ENCODE peak calls at places on chromosome 4, in ten cellular contexts. K, W, G, S, X, L, M, V, U and I are unnamed samples.

GRCh38 chr4:30536231-30536630 is 183.9 kb upstream of the PCDH7 start:
- DNase-seq in W (no peak), K (no peak), L (no peak), V (no peak), S (no peak), M (no peak), G (no peak), X (no peak), U (no peak), I (no peak)

GRCh38 chr4:52343595-52343994 is 292.5 kb downstream of the SPATA18 start:
- DNase-seq in V (no peak), G (no peak), X (no peak), M (no peak), W (no peak), K (no peak), U (no peak), S (no peak), L (no peak), I (no peak)

GRCh38 chr4:106201373-106201772 is 114.6 kb downstream of the TBCK start:
- DNase-seq in W (no peak), X (no peak), G (no peak), K (no peak), V (no peak), U (peak; percentile 8), L (no peak), S (no peak), M (no peak), I (no peak)

GRCh38 chr4:128803783-128804182 is 5.7 kb upstream of the JADE1 start:
- DNase-seq in V (no peak), S (no peak), M (no peak), U (no peak), L (no peak), K (no peak), X (no peak), G (no peak), W (no peak), I (no peak)

GRCh38 chr4:97457253-97457652 is 686.0 kb downstream of the STPG2 start:
- DNase-seq in S (no peak), L (no peak), X (no peak), W (no peak), U (no peak), G (no peak), K (no peak), V (no peak), M (no peak), I (no peak)

GRCh38 chr4:125115941-125116340 is 198.8 kb upstream of the FAT4 start:
- DNase-seq in U (no peak), M (no peak), X (no peak), W (no peak), K (no peak), G (no peak), V (no peak), S (no peak), L (no peak), I (no peak)

GRCh38 chr4:102585329-102585728 is 84.2 kb downstream of the NFKB1 start:
- DNase-seq in S (no peak), V (no peak), L (no peak), W (no peak), G (no peak), K (no peak), X (no peak), U (peak; percentile 75), M (no peak), I (no peak)

GRCh38 chr4:185018834-185019450 is 652 bp downstream of the HELT start:
- DNase-seq in X (no peak), V (no peak), S (no peak), W (no peak), G (no peak), K (no peak), U (peak; percentile 40), L (no peak), M (no peak), I (peak; percentile 63)

GRCh38 chr4:41067369-41067768 is 147.0 kb downstream of the APBB2 start:
- DNase-seq in X (no peak), V (no peak), K (no peak), M (no peak), U (no peak), L (no peak), S (no peak), W (no peak), G (no peak), I (no peak)

GRCh38 chr4:41069838-41070237 is 144.5 kb downstream of the APBB2 start:
- DNase-seq in M (no peak), V (no peak), G (no peak), L (no peak), K (no peak), X (no peak), W (no peak), S (no peak), U (no peak), I (no peak)

GRCh38 chr4:41069268-41069667 is 145.1 kb downstream of the APBB2 start:
- DNase-seq in V (no peak), W (no peak), K (no peak), M (no peak), S (peak; percentile 71), G (no peak), U (no peak), X (no peak), L (no peak), I (no peak)

GRCh38 chr4:41072021-41072777 is 142.1 kb downstream of the APBB2 start:
- DNase-seq in X (no peak), K (no peak), U (no peak), W (no peak), M (no peak), G (no peak), V (no peak), L (no peak), S (no peak), I (no peak)

GRCh38 chr4:41070516-41071281 is 143.6 kb downstream of the APBB2 start:
- DNase-seq in X (no peak), U (no peak), K (no peak), M (no peak), G (no peak), W (no peak), V (no peak), L (no peak), S (no peak), I (no peak)
- TF ChIP-seq CTCF in X (no peak), U (no peak), K (no peak), M (no peak), G (no peak), W (no peak), V (no peak), L (no peak), S (no peak), I (no peak)

GRCh38 chr4:4859010-4859798 is at the start of gene MSX1:
- DNase-seq in S (peak; percentile 87), K (peak; percentile 87), W (peak; percentile 98), X (peak; percentile 89), U (peak; percentile 82), M (peak; percentile 87), G (peak; percentile 90), V (no peak), L (peak; percentile 79), I (peak; percentile 82)

GRCh38 chr4:4860381-4860802 is 927 bp downstream of the MSX1 start:
- DNase-seq in L (no peak), G (no peak), W (peak; percentile 59), S (no peak), X (no peak), V (no peak), K (no peak), U (no peak), M (no peak), I (no peak)

GRCh38 chr4:4858527-4858926 is 938 bp upstream of the MSX1 start:
- DNase-seq in W (no peak), V (no peak), U (no peak), G (no peak), X (no peak), M (no peak), L (no peak), S (no peak), K (peak; percentile 9), I (no peak)

GRCh38 chr4:4860803-4861591 is 1.5 kb downstream of the MSX1 start:
- DNase-seq in G (peak; percentile 69), W (peak; percentile 27), S (peak; percentile 37), X (peak; percentile 39), L (no peak), K (no peak), V (no peak), U (no peak), M (no peak), I (no peak)

GRCh38 chr4:4859799-4860380 is 425 bp downstream of the MSX1 start:
- DNase-seq in L (no peak), G (no peak), M (no peak), W (no peak), U (no peak), X (no peak), S (no peak), K (no peak), V (no peak), I (no peak)
- H3K27ac ChIP-seq in L (no peak overlapping the region), G (peak overlapping the region; percentile 86), M (peak overlapping the region; percentile 64), W (peak overlapping the region; percentile 65), U (no peak overlapping the region), X (peak overlapping the region; percentile 46), S (peak overlapping the region; percentile 76), K (no peak overlapping the region), V (no peak overlapping the region), I (peak overlapping the region; percentile 50)

DNA sequence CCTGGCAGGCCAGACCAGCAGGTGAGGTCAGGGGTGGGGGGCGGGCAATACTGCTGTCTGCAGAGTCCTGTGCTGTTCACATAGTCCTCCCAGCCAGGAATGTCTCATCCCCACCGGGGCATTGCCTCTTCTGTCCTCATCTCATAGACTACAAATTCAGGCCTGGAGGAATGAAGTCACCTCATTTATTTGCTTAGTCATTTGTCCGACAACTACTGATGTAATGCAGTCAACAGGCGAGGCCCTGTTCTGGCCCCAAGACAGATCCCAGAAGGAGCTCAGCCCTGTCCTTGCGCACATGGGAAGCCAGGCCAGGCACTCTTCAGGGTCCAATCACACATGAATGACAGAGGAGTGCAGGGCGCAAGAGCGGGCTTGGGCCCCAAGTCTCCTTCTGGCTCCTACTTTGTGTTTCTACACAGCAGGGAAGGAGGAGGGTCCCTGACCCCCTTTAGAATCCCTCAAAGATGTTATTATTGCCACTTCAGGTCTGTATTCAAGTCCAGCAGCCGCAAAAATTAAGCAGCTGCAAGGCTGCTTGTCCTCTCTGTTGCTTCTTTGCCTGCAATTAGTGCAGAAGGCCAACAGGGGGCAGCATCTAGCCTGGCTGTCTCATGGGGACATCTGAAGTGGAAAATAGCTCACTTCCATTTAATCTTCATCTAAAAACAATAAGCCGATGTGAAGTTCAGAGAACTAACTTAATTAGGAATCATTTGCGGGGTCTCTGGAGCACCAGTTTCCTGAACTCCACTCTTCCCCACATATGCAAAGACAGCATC is 15.2 kb upstream of the HMX1 start:
- DNase-seq in U (no peak), V (no peak), L (no peak), K (no peak), M (no peak), G (no peak), X (no peak), W (peak; percentile 60), S (no peak), I (no peak)
- TF ChIP-seq CTCF in U (peak; percentile 30), V (no peak), L (no peak), K (no peak), M (no peak), G (peak; percentile 6), X (no peak), W (peak; percentile 38), S (no peak), I (no peak)

DNA sequence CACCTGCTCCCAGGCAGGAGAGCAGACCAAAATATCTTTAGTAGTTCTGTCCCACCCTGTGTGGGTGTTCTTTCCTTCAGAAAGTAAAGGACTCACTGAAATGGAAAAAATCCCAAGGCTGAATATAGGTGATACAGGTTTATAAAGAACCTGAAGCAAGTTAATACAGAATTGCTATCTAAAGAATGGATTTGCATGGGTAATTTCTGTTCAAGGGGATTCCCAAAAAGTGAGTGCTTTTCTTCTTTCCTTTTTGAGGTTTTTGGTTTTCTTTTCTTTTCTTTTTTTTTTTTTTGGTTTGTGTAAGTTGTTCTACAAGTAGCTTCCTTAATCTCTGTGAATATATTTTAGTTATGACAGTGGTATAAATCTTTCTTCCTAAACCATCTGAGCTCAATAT is 560.7 kb upstream of the BOD1L1 start:
- DNase-seq in X (no peak), V (no peak), W (no peak), L (no peak), M (no peak), G (no peak), U (no peak), K (no peak), S (no peak), I (no peak)
- H3K27ac ChIP-seq in X (no peak overlapping the region), V (no peak overlapping the region), W (no peak overlapping the region), L (no peak overlapping the region), M (no peak overlapping the region), G (no peak overlapping the region), U (no peak overlapping the region), K (no peak overlapping the region), S (no peak overlapping the region), I (no peak overlapping the region)